ENCODE peak calls at places on chromosome 1, in five cellular contexts. One of them, this sample, is unnamed.

GRCh38 chr1:109193653-109194590 is 19.8 kb upstream of the SARS1 start:
- DNase-seq in left ventricle myocardium inferior: no peak
- DNase-seq in A549: peak; percentile 67
- DNase-seq in AG10803: no peak
- DNase-seq in ascending aorta: no peak
- DNase-seq in this sample: no peak

GRCh38 chr1:25697426-25698220 is 81.0 kb downstream of the MAN1C1 start:
- DNase-seq in left ventricle myocardium inferior: no peak
- DNase-seq in A549: no peak
- DNase-seq in AG10803: no peak
- DNase-seq in ascending aorta: no peak
- DNase-seq in this sample: no peak

GRCh38 chr1:175322109-175322508 is 129.5 kb upstream of the KIAA0040 start:
- DNase-seq in left ventricle myocardium inferior: no peak
- DNase-seq in A549: no peak
- DNase-seq in AG10803: no peak
- DNase-seq in ascending aorta: no peak
- DNase-seq in this sample: no peak

GRCh38 chr1:23198373-23198772 is 18.9 kb downstream of the HTR1D start:
- DNase-seq in left ventricle myocardium inferior: no peak
- DNase-seq in A549: no peak
- DNase-seq in AG10803: peak; percentile 98
- DNase-seq in ascending aorta: no peak
- DNase-seq in this sample: peak; percentile 94

GRCh38 chr1:235649722-235650163 is at the start of gene GNG4:
- DNase-seq in left ventricle myocardium inferior: no peak
- DNase-seq in A549: no peak
- DNase-seq in AG10803: no peak
- DNase-seq in ascending aorta: no peak
- DNase-seq in this sample: no peak

GRCh38 chr1:55478742-55479141 is 263.6 kb upstream of the USP24 start:
- DNase-seq in left ventricle myocardium inferior: no peak
- DNase-seq in A549: no peak
- DNase-seq in AG10803: peak; percentile 30
- DNase-seq in ascending aorta: no peak
- DNase-seq in this sample: no peak

GRCh38 chr1:170562644-170563338 is 30.8 kb downstream of the GORAB start:
- DNase-seq in left ventricle myocardium inferior: peak; percentile 44
- DNase-seq in A549: peak; percentile 17
- DNase-seq in AG10803: peak; percentile 89
- DNase-seq in ascending aorta: peak; percentile 53
- DNase-seq in this sample: peak; percentile 46

GRCh38 chr1:29670752-29671151 is 434.4 kb downstream of the PTPRU start:
- DNase-seq in left ventricle myocardium inferior: no peak
- DNase-seq in A549: no peak
- DNase-seq in AG10803: no peak
- DNase-seq in ascending aorta: no peak
- DNase-seq in this sample: no peak

GRCh38 chr1:220784751-220785150 is 2.0 kb upstream of the MTARC1 start:
- DNase-seq in left ventricle myocardium inferior: no peak
- DNase-seq in A549: no peak
- DNase-seq in AG10803: no peak
- DNase-seq in ascending aorta: no peak
- DNase-seq in this sample: no peak
- H3K4me3 ChIP-seq in left ventricle myocardium inferior: no peak overlapping the region
- H3K4me3 ChIP-seq in A549: no peak overlapping the region
- H3K4me3 ChIP-seq in AG10803: no peak overlapping the region
- H3K4me3 ChIP-seq in ascending aorta: no peak overlapping the region
- H3K4me3 ChIP-seq in this sample: no peak overlapping the region

GRCh38 chr1:54052470-54052933 is 502 bp downstream of the TMEM59 start:
- DNase-seq in left ventricle myocardium inferior: no peak
- DNase-seq in A549: peak; percentile 25
- DNase-seq in AG10803: peak; percentile 78
- DNase-seq in ascending aorta: no peak
- DNase-seq in this sample: no peak

GRCh38 chr1:54052934-54053744 is at the start of the genes TCEANC2 and TMEM59:
- DNase-seq in left ventricle myocardium inferior: peak; percentile 97
- DNase-seq in A549: peak; percentile 87
- DNase-seq in AG10803: peak; percentile 99
- DNase-seq in ascending aorta: peak; percentile 95
- DNase-seq in this sample: peak; percentile 98

GRCh38 chr1:54051936-54052469 is 1.0 kb downstream of the TMEM59 start:
- DNase-seq in left ventricle myocardium inferior: no peak
- DNase-seq in A549: no peak
- DNase-seq in AG10803: peak; percentile 10
- DNase-seq in ascending aorta: no peak
- DNase-seq in this sample: no peak

GRCh38 chr1:54053745-54054437 is 483 bp downstream of the TCEANC2 start:
- DNase-seq in left ventricle myocardium inferior: no peak
- DNase-seq in A549: no peak
- DNase-seq in AG10803: peak; percentile 33
- DNase-seq in ascending aorta: no peak
- DNase-seq in this sample: no peak

DNA sequence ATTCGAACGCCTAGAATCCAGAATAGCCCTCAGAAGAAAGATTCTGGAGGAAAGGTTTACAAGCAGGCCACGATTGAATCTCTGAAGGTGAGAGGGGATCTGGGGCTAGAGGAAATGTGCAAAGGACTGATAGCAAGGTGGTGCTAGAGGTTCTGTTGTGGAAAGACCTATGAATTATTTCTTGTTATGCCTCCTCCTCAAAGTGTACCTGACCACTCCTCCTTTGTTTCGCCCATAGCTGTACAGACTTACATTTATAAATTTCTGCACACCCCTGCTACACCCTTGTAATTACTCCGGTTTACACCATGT is 986 bp downstream of the TCEANC2 start:
- DNase-seq in left ventricle myocardium inferior: no peak
- DNase-seq in A549: no peak
- DNase-seq in AG10803: no peak
- DNase-seq in ascending aorta: no peak
- DNase-seq in this sample: no peak
- TF ChIP-seq CTCF in left ventricle myocardium inferior: no peak
- TF ChIP-seq CTCF in A549: no peak
- TF ChIP-seq CTCF in AG10803: no peak
- TF ChIP-seq CTCF in ascending aorta: no peak
- TF ChIP-seq CTCF in this sample: no peak

DNA sequence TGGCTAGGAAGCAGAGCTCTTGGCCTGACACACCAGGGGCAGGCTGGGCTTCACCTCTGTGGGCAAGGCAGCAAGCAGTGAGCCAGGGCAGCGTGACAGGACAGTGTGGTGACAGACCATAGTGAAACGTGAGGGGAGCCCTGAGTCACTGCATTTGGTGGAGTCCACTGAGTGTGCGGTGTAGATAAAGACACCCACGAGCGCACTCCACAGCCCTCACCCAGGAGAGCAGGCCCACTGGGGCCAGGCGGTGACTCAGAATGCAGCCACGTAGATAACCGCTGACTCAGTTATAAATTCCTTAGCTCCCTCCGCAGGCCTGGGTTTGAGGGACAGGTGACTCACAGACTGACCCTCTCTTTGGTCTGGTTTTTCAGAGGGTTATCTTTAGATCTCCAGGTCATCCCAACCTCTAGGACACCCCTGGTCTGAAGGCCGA is 90.1 kb upstream of the TSPAN2 start:
- DNase-seq in left ventricle myocardium inferior: peak; percentile 76
- DNase-seq in A549: peak; percentile 67
- DNase-seq in AG10803: peak; percentile 97
- DNase-seq in ascending aorta: no peak
- DNase-seq in this sample: peak; percentile 81
- H3K4me3 ChIP-seq in left ventricle myocardium inferior: no peak overlapping the region
- H3K4me3 ChIP-seq in A549: no peak overlapping the region
- H3K4me3 ChIP-seq in AG10803: no peak overlapping the region
- H3K4me3 ChIP-seq in ascending aorta: no peak overlapping the region
- H3K4me3 ChIP-seq in this sample: no peak overlapping the region

GRCh38 chr1:155070721-155071556 is 7.4 kb downstream of the EFNA4 start:
- DNase-seq in left ventricle myocardium inferior: peak; percentile 78
- DNase-seq in A549: no peak
- DNase-seq in AG10803: peak; percentile 56
- DNase-seq in ascending aorta: no peak
- DNase-seq in this sample: no peak
- TF ChIP-seq CTCF in left ventricle myocardium inferior: peak; percentile 62
- TF ChIP-seq CTCF in A549: no peak
- TF ChIP-seq CTCF in AG10803: peak; percentile 36
- TF ChIP-seq CTCF in ascending aorta: peak; percentile 21
- TF ChIP-seq CTCF in this sample: peak; percentile 37